ENCODE peak calls at places on chromosomes 6 and 20, in eight cellular contexts. P is HCT116, O is left lung, F is fibroblast of the conjunctiva, Z is anterior cingulate cortex, Y is activated T-cell treated with anti-CD3 and anti-CD28 coated beads for 1 hour, J is neural crest cell, M is posterior cingulate gyrus. C is an unnamed sample.

GRCh38 chr6:89412071-89413005 is at the start of gene RRAGD:
- DNase-seq in P (peak; percentile 4), O (peak; percentile 90), F (no peak), Z (peak; percentile 51), Y (peak; percentile 29), J (peak; percentile 34), M (peak; percentile 80), C (peak; percentile 65)

GRCh38 chr6:56270812-56271441 is 23.5 kb upstream of the COL21A1 start:
- DNase-seq in P (no peak), O (no peak), F (no peak), Z (no peak), Y (no peak), J (no peak), M (no peak), C (no peak)

GRCh38 chr6:70424296-70424695 is 11.0 kb downstream of the FAM135A start:
- DNase-seq in P (no peak), O (no peak), F (no peak), Z (no peak), Y (no peak), J (no peak), M (no peak), C (no peak)

GRCh38 chr6:75205776-75206334 is at the start of gene COL12A1:
- DNase-seq in P (peak; percentile 80), O (peak; percentile 94), F (peak; percentile 99), Z (no peak), Y (no peak), J (peak; percentile 56), M (peak; percentile 40), C (peak; percentile 76)

GRCh38 chr6:25831532-25832306 is at the start of gene SLC17A1:
- DNase-seq in P (no peak), O (no peak), F (no peak), Z (no peak), Y (no peak), J (no peak), M (no peak), C (no peak)

GRCh38 chr6:11766589-11767450 is 11.8 kb downstream of the ADTRP start:
- DNase-seq in P (peak; percentile 78), O (no peak), F (peak; percentile 68), Z (no peak), Y (no peak), J (no peak), M (no peak), C (no peak)

GRCh38 chr20:51492167-51493092 is 50.1 kb downstream of the NFATC2 start:
- DNase-seq in P (no peak), O (peak; percentile 77), F (no peak), Z (no peak), Y (no peak), J (no peak), M (no peak), C (peak; percentile 31)

GRCh38 chr6:118810420-118811027 is 83.4 kb upstream of the ASF1A start:
- DNase-seq in P (no peak), O (peak; percentile 38), F (no peak), Z (no peak), Y (peak; percentile 22), J (no peak), M (no peak), C (peak; percentile 19)

GRCh38 chr6:154295733-154296132 is 60.9 kb downstream of the IPCEF1 start:
- DNase-seq in P (no peak), O (no peak), F (no peak), Z (no peak), Y (no peak), J (no peak), M (no peak), C (no peak)

GRCh38 chr20:44711237-44711636 is 3.9 kb upstream of the CCN5 start:
- DNase-seq in P (no peak), O (no peak), F (no peak), Z (no peak), Y (no peak), J (no peak), M (no peak), C (no peak)

GRCh38 chr6:143183735-143184134 is 123.0 kb downstream of the AIG1 start:
- DNase-seq in P (no peak), O (no peak), F (peak; percentile 14), Z (no peak), Y (no peak), J (no peak), M (no peak), C (no peak)

GRCh38 chr6:158566207-158566818 is 6.4 kb downstream of the TMEM181 start:
- DNase-seq in P (no peak), O (no peak), F (no peak), Z (no peak), Y (no peak), J (no peak), M (no peak), C (no peak)

GRCh38 chr20:60642048-60642447 is 610.0 kb upstream of the CDH4 start:
- DNase-seq in P (no peak), O (no peak), F (no peak), Z (no peak), Y (no peak), J (no peak), M (no peak), C (no peak)

GRCh38 chr20:21498646-21499045 is 15.2 kb downstream of the NKX2-2 start:
- DNase-seq in P (no peak), O (no peak), F (no peak), Z (no peak), Y (no peak), J (no peak), M (no peak), C (no peak)

GRCh38 chr6:116176596-116176995 is 50.7 kb upstream of the COL10A1 start:
- DNase-seq in P (no peak), O (no peak), F (no peak), Z (no peak), Y (no peak), J (no peak), M (no peak), C (no peak)

GRCh38 chr6:39791850-39792500 is at the start of gene DAAM2:
- DNase-seq in P (no peak), O (peak; percentile 48), F (no peak), Z (no peak), Y (no peak), J (peak; percentile 47), M (peak; percentile 43), C (no peak)

GRCh38 chr6:139011980-139012379 is 16.6 kb upstream of the ABRACL start:
- DNase-seq in P (no peak), O (no peak), F (no peak), Z (no peak), Y (no peak), J (no peak), M (no peak), C (no peak)

GRCh38 chr6:38477680-38478260 is 162.0 kb downstream of the BTBD9 start:
- DNase-seq in P (no peak), O (no peak), F (no peak), Z (no peak), Y (no peak), J (no peak), M (no peak), C (no peak)

GRCh38 chr20:57757767-57758166 is 48.0 kb upstream of the PMEPA1 start:
- DNase-seq in P (no peak), O (no peak), F (no peak), Z (no peak), Y (no peak), J (no peak), M (no peak), C (no peak)

GRCh38 chr6:98946877-98947410 is 802 bp downstream of the FBXL4 start:
- DNase-seq in P (no peak), O (peak; percentile 43), F (no peak), Z (no peak), Y (peak; percentile 34), J (no peak), M (no peak), C (peak; percentile 71)

GRCh38 chr6:95686858-95687257 is 109.5 kb downstream of the MANEA start:
- DNase-seq in P (no peak), O (no peak), F (no peak), Z (no peak), Y (no peak), J (no peak), M (no peak), C (no peak)

GRCh38 chr6:137927777-137928218 is 60.7 kb downstream of the TNFAIP3 start:
- DNase-seq in P (no peak), O (peak; percentile 44), F (no peak), Z (no peak), Y (peak; percentile 46), J (no peak), M (no peak), C (peak; percentile 28)

C was measured in left colon.